ENCODE peak calls at places on chromosomes 13 and 19, in five cellular contexts. K is PC-9; X is stimulated activated CD4-positive, alpha-beta T cell treated with anti-CD3 and anti-CD28 coated beads, Interleukin-4, amount 100 ng/mL, for 48 hours; M is lung microvascular endothelial cell; G is cerebellar nuclear complex. B is an unnamed sample.

GRCh38 chr13:49667773-49668172 is 23.5 kb downstream of the EBPL start:
- DNase-seq in K (no peak), X (no peak), M (no peak), G (no peak), B (no peak)

GRCh38 chr19:12703056-12703455 is 6.6 kb upstream of the FBXW9 start:
- DNase-seq in K (peak; percentile 38), X (no peak), M (peak; percentile 48), G (no peak), B (no peak)

GRCh38 chr19:19459099-19459498 is 53.6 kb downstream of the GATAD2A start:
- DNase-seq in K (no peak), X (no peak), M (peak; percentile 44), G (no peak), B (no peak)

GRCh38 chr13:113216165-113217056 is 7.0 kb downstream of the CUL4A start:
- DNase-seq in K (peak; percentile 89), X (no peak), M (peak; percentile 55), G (no peak), B (no peak)

GRCh38 chr19:57068921-57069697 is 50.7 kb upstream of the USP29 start:
- DNase-seq in K (no peak), X (no peak), M (no peak), G (no peak), B (no peak)

GRCh38 chr19:55443045-55443823 is at the start of gene SHISA7:
- DNase-seq in K (no peak), X (no peak), M (no peak), G (no peak), B (no peak)

GRCh38 chr19:10604460-10604980 is 17.4 kb upstream of the AP1M2 start:
- DNase-seq in K (peak; percentile 91), X (no peak), M (peak; percentile 52), G (no peak), B (no peak)

GRCh38 chr13:111874981-111875380 is 192.0 kb upstream of the SOX1 start:
- DNase-seq in K (no peak), X (no peak), M (no peak), G (no peak), B (no peak)

GRCh38 chr13:102231486-102231885 is 170.4 kb downstream of the FGF14 start:
- DNase-seq in K (no peak), X (no peak), M (no peak), G (no peak), B (no peak)

GRCh38 chr19:52648336-52648990 is 10.3 kb upstream of the ZNF83 start:
- DNase-seq in K (no peak), X (no peak), M (peak; percentile 14), G (no peak), B (no peak)

GRCh38 chr19:808176-808741 is 11.0 kb downstream of the PTBP1 start:
- DNase-seq in K (no peak), X (no peak), M (no peak), G (no peak), B (no peak)

GRCh38 chr13:27770809-27771208 is 21.5 kb upstream of the GSX1 start:
- DNase-seq in K (no peak), X (no peak), M (peak; percentile 37), G (no peak), B (no peak)

GRCh38 chr13:52809310-52809769 is 39.1 kb downstream of the PCDH8 start:
- DNase-seq in K (peak; percentile 60), X (peak; percentile 37), M (peak; percentile 91), G (no peak), B (peak; percentile 53)

GRCh38 chr13:90594694-90595093 is 752.8 kb upstream of the MIR17HG start:
- DNase-seq in K (peak; percentile 38), X (no peak), M (no peak), G (no peak), B (no peak)

GRCh38 chr13:99303863-99304521 is 3.2 kb downstream of the GPR183 start:
- DNase-seq in K (no peak), X (peak; percentile 60), M (no peak), G (no peak), B (no peak)

GRCh38 chr13:74986609-74987008 is 495.4 kb downstream of the TBC1D4 start:
- DNase-seq in K (no peak), X (no peak), M (no peak), G (no peak), B (no peak)

GRCh38 chr13:102758842-102759241 is 14.7 kb downstream of the TEX30 start:
- DNase-seq in K (no peak), X (no peak), M (no peak), G (no peak), B (no peak)

GRCh38 chr19:1422360-1422759 is 15.0 kb downstream of the DAZAP1 start:
- DNase-seq in K (no peak), X (no peak), M (no peak), G (no peak), B (no peak)

GRCh38 chr19:44847144-44848035 is 1.3 kb downstream of the NECTIN2 start:
- DNase-seq in K (peak; percentile 71), X (no peak), M (peak; percentile 74), G (no peak), B (peak; percentile 83)

GRCh38 chr13:113669231-113669870 is 2.3 kb downstream of the GRK1 start:
- DNase-seq in K (no peak), X (no peak), M (no peak), G (no peak), B (peak; percentile 33)

GRCh38 chr13:113209336-113209879 is at the start of gene CUL4A:
- DNase-seq in K (peak; percentile 58), X (peak; percentile 74), M (peak; percentile 70), G (no peak), B (peak; percentile 86)

GRCh38 chr13:111245781-111246384 is 74.6 kb upstream of the TEX29 start:
- DNase-seq in K (no peak), X (no peak), M (no peak), G (no peak), B (no peak)